ENCODE peak calls at places on chromosomes 1 and 21, in six cellular contexts. G is HCT116, A is sigmoid colon, W is left lung, M is tibial nerve, Z is IMR-90. H is an unnamed sample.

GRCh38 chr1:156291226-156292061 is 4.0 kb downstream of the GLMP start:
- DNase-seq in A (peak), W (peak), M (peak), Z (peak), G (no peak), H (no peak)

GRCh38 chr1:25702101-25702775 is 85.6 kb downstream of the MAN1C1 start:
- DNase-seq in A (peak), G (no peak), W (no peak), M (no peak), Z (peak), H (no peak)

GRCh38 chr1:24409535-24409934 is 4.0 kb downstream of the STPG1 start:
- DNase-seq in M (no peak), A (no peak), W (no peak), G (no peak), Z (peak), H (no peak)

GRCh38 chr1:94925561-94926364 is 1.1 kb downstream of the CNN3 start:
- DNase-seq in A (peak), M (peak), Z (peak), W (peak), G (peak), H (no peak)

GRCh38 chr1:157170677-157171515 is 32.7 kb upstream of the ETV3 start:
- DNase-seq in W (no peak), M (peak), A (no peak), Z (no peak), G (peak), H (no peak)

GRCh38 chr1:158112994-158113758 is 67.5 kb upstream of the CD1D start:
- DNase-seq in M (no peak), A (no peak), Z (peak), W (no peak), G (no peak), H (no peak)

GRCh38 chr1:33397994-33398393 is 32.9 kb downstream of the PHC2 start:
- DNase-seq in G (no peak), M (no peak), W (no peak), Z (no peak), A (no peak), H (no peak)

GRCh38 chr1:22780696-22781095 is 70.1 kb downstream of the EPHB2 start:
- DNase-seq in W (no peak), M (no peak), A (no peak), Z (peak), G (peak), H (no peak)

GRCh38 chr1:20184997-20185833 is 681 bp upstream of the UBXN10 start:
- DNase-seq in W (no peak), A (no peak), M (no peak), Z (no peak), G (no peak), H (no peak)

GRCh38 chr1:152458384-152459185 is 44.5 kb upstream of the CRNN start:
- DNase-seq in G (peak), M (peak), W (no peak), Z (peak), A (peak), H (no peak)

GRCh38 chr1:14939527-14940284 is 213.8 kb upstream of the TMEM51 start:
- DNase-seq in M (no peak), A (no peak), G (no peak), Z (peak), W (no peak), H (no peak)

GRCh38 chr1:157916895-157917294 is 75.3 kb upstream of the CD5L start:
- DNase-seq in Z (no peak), W (no peak), M (no peak), A (no peak), G (no peak), H (no peak)

GRCh38 chr1:53328009-53328489 is at the start of gene LRP8:
- DNase-seq in A (peak), Z (peak), W (peak), G (peak), M (peak), H (peak)

GRCh38 chr1:222618880-222619321 is 1.0 kb downstream of the MIA3 start:
- DNase-seq in W (peak), G (no peak), Z (peak), M (peak), A (peak), H (no peak)

GRCh38 chr1:157201767-157202166 is 63.6 kb upstream of the ETV3 start:
- DNase-seq in Z (no peak), A (no peak), W (no peak), G (no peak), M (no peak), H (no peak)

GRCh38 chr1:43753422-43753821 is 46.1 kb downstream of the ST3GAL3 start:
- DNase-seq in Z (no peak), W (no peak), G (no peak), M (no peak), A (no peak), H (no peak)

GRCh38 chr1:116424863-116425262 is 51.8 kb downstream of the ATP1A1 start:
- DNase-seq in G (no peak), A (no peak), Z (no peak), M (no peak), W (no peak), H (no peak)

GRCh38 chr1:203163891-203164635 is 11.6 kb downstream of the MYBPH start:
- DNase-seq in M (no peak), W (peak), G (no peak), Z (no peak), A (no peak), H (no peak)

GRCh38 chr1:223761416-223761815 is 49.1 kb downstream of the CAPN2 start:
- DNase-seq in W (no peak), G (no peak), A (peak), M (no peak), Z (peak), H (no peak)

GRCh38 chr1:221834698-221835538 is 93.0 kb upstream of the DUSP10 start:
- DNase-seq in G (no peak), Z (no peak), W (no peak), A (no peak), M (no peak), H (no peak)

GRCh38 chr1:244327533-244327932 is 124.2 kb downstream of the ADSS2 start:
- DNase-seq in A (no peak), W (no peak), G (no peak), M (no peak), Z (no peak), H (no peak)

GRCh38 chr1:53011175-53011574 is 50.8 kb upstream of the PODN start:
- DNase-seq in Z (no peak), M (no peak), W (no peak), A (no peak), G (no peak), H (no peak)

GRCh38 chr1:8554956-8555534 is 237.1 kb downstream of the SLC45A1 start:
- DNase-seq in M (peak), G (no peak), W (no peak), Z (peak), A (peak), H (no peak)

GRCh38 chr1:87956072-87956471 is 627.4 kb downstream of the LMO4 start:
- DNase-seq in M (no peak), W (no peak), A (peak), Z (peak), G (peak), H (no peak)

GRCh38 chr1:235102993-235103411 is 25.6 kb downstream of the TOMM20 start:
- DNase-seq in A (no peak), G (no peak), W (no peak), M (no peak), Z (no peak), H (no peak)

GRCh38 chr1:13830170-13830569 is 130.2 kb downstream of the PRDM2 start:
- DNase-seq in Z (no peak), M (no peak), G (no peak), W (no peak), A (no peak), H (no peak)

GRCh38 chr1:39895731-39896480 is 5.8 kb downstream of the MYCL start:
- DNase-seq in Z (no peak), W (no peak), A (no peak), G (no peak), M (no peak), H (no peak)

GRCh38 chr1:85229574-85230097 is 28.8 kb upstream of the SYDE2 start:
- DNase-seq in M (no peak), W (no peak), Z (no peak), A (no peak), G (peak), H (no peak)

GRCh38 chr1:151146416-151147131 is at the start of gene SEMA6C:
- DNase-seq in Z (peak), W (peak), G (peak), A (peak), M (peak), H (peak)

GRCh38 chr1:151146072-151146415 is 387 bp downstream of the SEMA6C start:
- DNase-seq in Z (no peak), W (no peak), A (peak), G (no peak), M (no peak), H (no peak)

GRCh38 chr1:151147685-151148084 is 1.3 kb upstream of the SEMA6C start:
- DNase-seq in M (no peak), A (no peak), G (no peak), W (no peak), Z (no peak), H (no peak)

GRCh38 chr1:151145158-151146071 is 1.0 kb downstream of the SEMA6C start:
- DNase-seq in A (peak), W (no peak), M (peak), G (no peak), Z (no peak), H (no peak)

DNA sequence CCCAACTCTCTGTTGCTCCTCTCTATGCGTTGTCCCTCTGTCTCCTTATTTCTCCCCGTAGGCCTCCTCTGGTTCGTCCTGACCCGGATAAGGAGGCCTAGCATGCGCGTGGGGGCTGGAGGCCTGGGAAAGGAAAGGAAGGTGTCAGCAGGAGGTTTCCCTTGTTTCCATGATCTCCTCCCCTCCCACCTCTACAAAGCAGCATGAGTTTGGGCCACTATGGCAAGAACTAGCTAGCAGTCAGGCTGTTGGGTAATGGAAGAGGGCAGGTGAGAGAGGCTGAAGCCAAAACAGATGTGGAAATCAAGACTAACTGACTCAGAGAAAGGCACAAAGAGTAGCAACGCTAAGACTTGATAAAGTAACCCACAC is 687 bp upstream of the SEMA6C start:
- DNase-seq in G (no peak), Z (peak), W (no peak), A (no peak), M (no peak), H (no peak)
- H3K27ac ChIP-seq in G (peak), Z (peak), W (peak), A (peak), M (peak), H (peak)

GRCh38 chr1:179826626-179827280 is 50.9 kb downstream of the TOR1AIP2 start:
- DNase-seq in Z (no peak), M (no peak), G (no peak), A (no peak), W (no peak), H (no peak)

GRCh38 chr1:179828554-179829110 is 49.0 kb downstream of the TOR1AIP2 start:
- DNase-seq in W (no peak), Z (no peak), M (no peak), G (no peak), A (no peak), H (no peak)

GRCh38 chr1:179831225-179831624 is 46.4 kb downstream of the TOR1AIP2 start:
- DNase-seq in Z (no peak), G (no peak), A (no peak), W (no peak), M (no peak), H (no peak)

DNA sequence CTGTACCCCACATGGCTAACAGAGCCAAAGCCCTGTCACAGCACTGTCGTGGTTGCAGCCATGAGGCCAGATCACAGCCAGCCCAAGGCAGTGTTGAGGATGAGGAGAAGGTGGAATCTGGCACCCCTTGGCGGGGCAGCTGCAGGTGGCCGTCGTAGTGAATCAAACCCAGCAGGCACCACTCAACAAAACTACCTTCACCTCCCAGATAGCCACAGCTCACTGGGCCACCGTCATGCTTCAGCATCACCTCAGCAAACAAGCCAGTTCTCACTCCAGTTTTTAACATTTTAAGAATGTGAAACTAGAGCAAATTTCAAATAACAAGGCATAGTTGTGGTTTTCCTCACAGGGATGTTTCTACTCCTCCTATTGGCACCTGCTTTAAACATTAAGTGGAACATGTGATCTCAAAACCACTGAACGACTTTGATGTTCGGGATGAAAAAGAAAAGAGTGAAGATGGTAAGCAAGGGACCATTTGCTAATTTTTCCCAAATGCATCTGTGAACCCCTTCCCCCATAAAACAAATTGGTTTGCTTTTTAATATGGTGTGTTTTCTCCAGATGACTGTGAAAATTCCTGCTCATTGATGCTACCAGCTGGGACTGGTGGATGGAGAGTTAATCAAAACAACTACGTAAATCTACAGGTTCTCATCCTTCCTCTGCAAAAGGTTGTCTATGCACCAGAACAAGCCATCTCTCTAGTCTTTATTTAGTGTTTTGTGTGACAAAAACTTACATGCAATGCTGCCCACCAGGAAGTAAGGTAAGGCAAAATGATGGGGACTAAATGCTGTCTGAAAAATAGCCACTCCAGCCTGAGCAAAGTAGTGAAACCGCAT is 45.5 kb downstream of the TOR1AIP2 start:
- DNase-seq in A (no peak), G (no peak), M (no peak), Z (peak), W (no peak), H (no peak)
- TF ChIP-seq CTCF in A (no peak), G (no peak), M (no peak), Z (no peak), W (no peak), H (no peak)

DNA sequence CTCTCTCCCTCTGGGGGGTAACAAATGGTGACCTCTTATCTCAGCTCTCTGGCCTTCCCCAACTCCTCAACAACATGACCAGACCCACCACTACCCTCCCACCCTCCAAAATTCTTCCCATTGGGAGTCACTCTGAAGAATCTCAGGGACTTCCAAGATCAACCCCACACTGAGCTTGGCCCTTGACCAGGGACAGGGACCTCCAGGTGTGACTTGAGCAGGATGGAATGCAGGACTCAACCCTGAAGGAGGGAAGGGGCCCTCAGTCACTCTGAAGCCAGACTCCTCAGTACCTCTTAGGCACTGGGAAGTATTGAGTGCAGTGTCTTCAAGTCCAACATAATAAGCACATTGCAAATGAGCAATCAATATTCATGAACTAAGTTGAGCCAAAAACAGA is 1.9 kb downstream of the CASQ1 start:
- DNase-seq in Z (no peak), G (no peak), A (no peak), W (no peak), M (no peak), H (no peak)
- H3K27ac ChIP-seq in Z (no peak), G (no peak), A (no peak), W (no peak), M (no peak), H (no peak)

GRCh38 chr21:35051287-35051818 is 2.3 kb upstream of the RUNX1 start:
- DNase-seq in Z (peak), A (peak), W (peak), M (peak), G (peak), H (peak)

GRCh38 chr21:35050348-35051286 is 1.5 kb upstream of the RUNX1 start:
- DNase-seq in W (no peak), M (no peak), G (no peak), A (peak), Z (peak), H (no peak)

GRCh38 chr21:35046880-35047229 is 2.2 kb downstream of the RUNX1 start:
- DNase-seq in M (no peak), G (no peak), Z (no peak), W (peak), A (no peak), H (no peak)

GRCh38 chr21:35048183-35048601 is 910 bp downstream of the RUNX1 start:
- DNase-seq in W (peak), M (no peak), G (no peak), A (no peak), Z (no peak), H (no peak)

DNA sequence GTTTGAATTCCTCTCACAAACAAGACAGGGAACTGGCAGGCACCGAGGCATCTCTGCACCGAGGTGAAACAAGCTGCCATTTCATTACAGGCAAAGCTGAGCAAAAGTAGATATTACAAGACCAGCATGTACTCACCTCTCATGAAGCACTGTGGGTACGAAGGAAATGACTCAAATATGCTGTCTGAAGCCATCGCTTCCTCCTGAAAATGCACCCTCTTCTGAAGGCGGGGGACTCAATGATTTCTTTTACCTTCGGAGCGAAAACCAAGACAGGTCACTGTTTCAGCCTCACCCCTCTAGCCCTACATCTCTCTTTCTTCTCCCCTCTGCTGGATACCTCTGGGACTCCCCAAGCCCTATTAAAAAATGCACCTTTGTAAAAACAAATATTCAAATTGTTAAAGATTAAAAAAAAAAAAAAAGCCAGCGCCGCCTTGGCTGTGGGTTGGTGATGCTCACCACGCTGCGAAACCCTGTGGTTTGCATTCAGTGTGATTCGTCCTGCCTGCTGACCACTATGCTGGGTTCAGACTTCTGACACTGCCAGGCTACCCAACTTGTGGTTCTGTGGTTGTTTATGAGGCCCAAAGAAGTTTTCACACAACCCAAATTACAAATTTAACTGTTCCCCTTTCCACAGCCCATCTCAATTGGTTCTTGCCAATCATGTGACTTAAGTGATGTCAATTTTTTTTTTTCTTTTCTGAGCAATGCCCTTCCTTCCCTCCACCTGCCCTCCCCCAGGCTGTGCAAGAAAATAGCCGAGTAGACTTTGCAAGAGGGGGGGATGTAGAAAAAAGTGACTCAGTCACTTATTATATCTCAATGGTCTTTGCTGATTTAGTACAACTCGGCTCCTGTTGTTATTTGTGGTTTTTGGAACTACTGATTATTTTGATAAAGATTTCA is at the start of gene RUNX1:
- DNase-seq in G (no peak), W (peak), Z (peak), M (peak), A (no peak), H (peak)
- TF ChIP-seq CTCF in G (no peak), W (no peak), Z (no peak), M (no peak), A (no peak), H (no peak)

GRCh38 chr1:153561401-153561985 is 4.2 kb downstream of the S100A2 start:
- DNase-seq in A (peak), Z (no peak), G (no peak), W (no peak), M (no peak), H (no peak)

GRCh38 chr1:153560771-153561170 is 4.9 kb downstream of the S100A2 start:
- DNase-seq in A (peak), W (no peak), Z (no peak), G (no peak), M (no peak), H (no peak)

GRCh38 chr1:153565529-153566374 is at the start of gene S100A2:
- DNase-seq in W (peak), A (peak), Z (peak), M (no peak), G (peak), H (no peak)

GRCh38 chr1:153563991-153564390 is 1.7 kb downstream of the S100A2 start:
- DNase-seq in A (peak), M (no peak), W (no peak), G (no peak), Z (no peak), H (no peak)

DNA sequence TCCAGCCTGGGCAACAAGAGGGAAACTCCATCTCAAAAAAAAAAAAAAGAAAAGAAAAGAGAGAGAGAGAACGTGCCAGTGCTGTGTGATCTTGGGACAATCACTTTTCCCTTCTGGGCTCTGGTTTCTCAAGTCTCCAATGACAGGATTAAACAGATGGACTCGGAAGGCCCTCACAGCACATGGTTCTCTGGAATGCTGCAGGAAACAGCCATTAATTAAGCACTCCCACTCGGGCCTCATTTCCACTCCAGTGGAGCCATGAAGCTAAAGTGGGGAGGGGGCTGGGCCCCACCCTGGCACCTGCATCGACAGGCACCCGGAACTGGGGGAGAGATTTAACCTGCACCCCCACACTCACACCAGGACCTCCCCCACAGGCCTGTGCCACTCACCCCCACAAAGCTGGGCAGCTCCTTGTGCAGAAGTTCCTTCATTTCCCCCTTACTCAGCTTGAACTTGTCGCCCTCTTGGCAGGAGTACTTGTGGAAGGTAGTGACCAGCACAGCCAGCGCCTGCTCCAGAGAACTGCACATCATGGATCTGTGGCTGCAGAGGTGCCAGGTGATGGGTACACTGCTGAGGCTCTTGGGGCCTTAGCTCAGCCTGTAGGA is 2.2 kb downstream of the S100A2 start:
- DNase-seq in W (no peak), A (peak), G (no peak), Z (no peak), M (no peak), H (no peak)
- H3K27ac ChIP-seq in W (no peak), A (no peak), G (peak), Z (no peak), M (no peak), H (peak)

GRCh38 chr1:31627301-31627929 is 9.9 kb downstream of the HCRTR1 start:
- DNase-seq in Z (no peak), G (no peak), W (peak), A (no peak), M (no peak), H (no peak)
- TF ChIP-seq CTCF in Z (no peak), G (no peak), W (no peak), A (no peak), M (no peak), H (no peak)

GRCh38 chr1:89166705-89167104 is 9.1 kb downstream of the GBP7 start:
- DNase-seq in W (no peak), M (no peak), Z (no peak), G (no peak), A (no peak), H (no peak)
- H3K27ac ChIP-seq in W (no peak), M (no peak), Z (no peak), G (no peak), A (no peak), H (no peak)